ENCODE peak calls at places on chromosomes 3 and 15, in seven cellular contexts. J is stimulated activated CD8-positive, alpha-beta memory T cell treated with anti-CD3 and anti-CD28 coated beads, Interleukin-15, amount 100 ng/mL, for 24 hours; Y is breast epithelium; M is GM19239; O is stimulated activated CD4-positive, alpha-beta T cell treated with anti-CD3 and anti-CD28 coated beads, Interleukin-15, amount 100 ng/mL, for 48 hours; N is A549; X is activated effector memory CD4-positive, alpha-beta T cell treated with anti-CD3 and anti-CD28 coated beads, Interleukin-2, amount 50 U/mL, for 16 hours. W is an unnamed sample.

GRCh38 chr15:57647791-57648130 is 56.1 kb downstream of the MYZAP start:
- DNase-seq in J (no peak), Y (no peak), M (no peak), O (no peak), N (no peak), X (no peak), W (no peak)

GRCh38 chr15:40361640-40362039 is 3.6 kb downstream of the DISP2 start:
- DNase-seq in J (no peak), Y (no peak), M (no peak), O (no peak), N (no peak), X (no peak), W (no peak)

GRCh38 chr3:13122101-13123055 is 49.1 kb upstream of the IQSEC1 start:
- DNase-seq in J (no peak), Y (no peak), M (no peak), O (no peak), N (no peak), X (peak), W (no peak)

GRCh38 chr3:6807967-6808588 is 52.8 kb upstream of the GRM7 start:
- DNase-seq in J (no peak), Y (no peak), M (no peak), O (no peak), N (no peak), X (no peak), W (no peak)

GRCh38 chr3:141051641-141052569 is 758 bp downstream of the SPSB4 start:
- DNase-seq in J (no peak), Y (no peak), M (no peak), O (no peak), N (peak), X (no peak), W (no peak)

GRCh38 chr3:148789156-148789555 is 38.5 kb upstream of the CPB1 start:
- DNase-seq in J (no peak), Y (no peak), M (no peak), O (no peak), N (no peak), X (no peak), W (peak)

GRCh38 chr3:107235193-107235922 is 141.9 kb upstream of the CCDC54 start:
- DNase-seq in J (no peak), Y (no peak), M (no peak), O (no peak), N (peak), X (no peak), W (no peak)

GRCh38 chr3:100210777-100211145 is 50.0 kb upstream of the TBC1D23 start:
- DNase-seq in J (no peak), Y (no peak), M (no peak), O (no peak), N (no peak), X (no peak), W (peak)

GRCh38 chr15:96326551-96327154 is 3.8 kb upstream of the NR2F2 start:
- DNase-seq in J (no peak), Y (peak), M (no peak), O (no peak), N (peak), X (no peak), W (no peak)

GRCh38 chr3:188854395-188855149 is 317.2 kb upstream of the TPRG1 start:
- DNase-seq in J (no peak), Y (no peak), M (no peak), O (no peak), N (no peak), X (no peak), W (no peak)

GRCh38 chr3:25033407-25034029 is 394.5 kb upstream of the RARB start:
- DNase-seq in J (no peak), Y (no peak), M (peak), O (no peak), N (peak), X (no peak), W (peak)

GRCh38 chr3:110210261-110210660 is 861.4 kb upstream of the NECTIN3 start:
- DNase-seq in J (no peak), Y (no peak), M (no peak), O (no peak), N (no peak), X (no peak), W (no peak)

GRCh38 chr3:78728406-78729145 is 1039.2 kb downstream of the ROBO1 start:
- DNase-seq in J (no peak), Y (no peak), M (no peak), O (no peak), N (peak), X (no peak), W (no peak)

GRCh38 chr3:140234256-140234655 is 299.3 kb downstream of the CLSTN2 start:
- DNase-seq in J (no peak), Y (no peak), M (no peak), O (no peak), N (no peak), X (no peak), W (no peak)

GRCh38 chr15:95024388-95024787 is 793.0 kb downstream of the MCTP2 start:
- DNase-seq in J (no peak), Y (no peak), M (no peak), O (no peak), N (peak), X (no peak), W (no peak)

GRCh38 chr15:30991301-30992072 is at the start of gene MTMR10:
- DNase-seq in J (peak), Y (peak), M (peak), O (peak), N (peak), X (peak), W (peak)

GRCh38 chr15:96285306-96285705 is 45.2 kb upstream of the NR2F2 start:
- DNase-seq in J (no peak), Y (no peak), M (no peak), O (no peak), N (no peak), X (no peak), W (no peak)

GRCh38 chr15:51642696-51643095 is 20.1 kb upstream of the DMXL2 start:
- DNase-seq in J (no peak), Y (no peak), M (no peak), O (no peak), N (no peak), X (no peak), W (no peak)